ENCODE peak calls at places on chromosomes 3 and 15, in five cellular contexts. L is HuH-7.5, P is globus pallidus, U is pons, R is T-helper 17 cell. C is an unnamed sample.

GRCh38 chr15:68360716-68361115 is 71.2 kb downstream of the ITGA11 start:
- DNase-seq in L (no peak), P (no peak), U (no peak), R (no peak), C (no peak)

GRCh38 chr15:85504739-85505676 is 124.6 kb downstream of the AKAP13 start:
- DNase-seq in L (no peak), P (peak), U (peak), R (no peak), C (peak)

GRCh38 chr15:67080900-67081431 is 15.6 kb downstream of the SMAD3 start:
- DNase-seq in L (no peak), R (no peak), P (peak), U (peak), C (no peak)

GRCh38 chr3:15647629-15648167 is 46.2 kb downstream of the BTD start:
- DNase-seq in R (peak), U (peak), L (no peak), P (no peak), C (no peak)

GRCh38 chr3:34212671-34213070 is 414.2 kb downstream of the PDCD6IP start:
- DNase-seq in P (peak), U (peak), L (no peak), R (no peak), C (no peak)

GRCh38 chr15:62845239-62846126 is 197.1 kb upstream of the TPM1 start:
- DNase-seq in L (no peak), P (no peak), U (no peak), R (no peak), C (no peak)

GRCh38 chr3:99971761-99972160 is 142.5 kb downstream of the FILIP1L start:
- DNase-seq in P (no peak), L (no peak), U (no peak), R (no peak), C (no peak)

GRCh38 chr3:112818289-112818688 is 28.4 kb downstream of the CD200R1L start:
- DNase-seq in R (no peak), U (no peak), P (no peak), L (no peak), C (no peak)

GRCh38 chr3:113268917-113269316 is 57.6 kb downstream of the BOC start:
- DNase-seq in L (no peak), U (no peak), R (no peak), P (no peak), C (no peak)

GRCh38 chr3:111769965-111770364 is 89.1 kb upstream of the PHLDB2 start:
- DNase-seq in L (no peak), P (no peak), U (no peak), R (no peak), C (no peak)

GRCh38 chr15:69697913-69698312 is 245.3 kb downstream of the RPLP1 start:
- DNase-seq in P (peak), U (peak), L (no peak), R (no peak), C (no peak)

GRCh38 chr3:122766430-122766829 is 27.2 kb downstream of the HSPBAP1 start:
- DNase-seq in L (no peak), U (no peak), P (no peak), R (no peak), C (no peak)

GRCh38 chr15:81330351-81331085 is 6.6 kb upstream of the STARD5 start:
- DNase-seq in R (no peak), U (no peak), P (no peak), L (no peak), C (no peak)

GRCh38 chr15:70046716-70047369 is 50.9 kb downstream of the TLE3 start:
- DNase-seq in U (no peak), R (no peak), P (no peak), L (no peak), C (no peak)

GRCh38 chr15:66832679-66833078 is 130.6 kb downstream of the SMAD6 start:
- DNase-seq in U (no peak), L (no peak), R (no peak), P (no peak), C (no peak)

GRCh38 chr15:56919708-56920637 is 1.5 kb downstream of the TCF12 start:
- DNase-seq in P (no peak), U (no peak), L (peak), R (peak), C (no peak)

GRCh38 chr15:38810686-38811085 is 246.1 kb upstream of the RASGRP1 start:
- DNase-seq in R (no peak), L (no peak), U (no peak), P (no peak), C (no peak)

GRCh38 chr15:60788514-60789091 is 309.7 kb upstream of the ICE2 start:
- DNase-seq in P (no peak), L (no peak), R (peak), U (no peak), C (no peak)

GRCh38 chr3:169790687-169791429 is 17.7 kb downstream of the MYNN start:
- DNase-seq in P (no peak), R (no peak), L (no peak), U (no peak), C (no peak)

GRCh38 chr3:20683912-20684311 is 497.9 kb upstream of the SGO1 start:
- DNase-seq in R (no peak), P (no peak), L (no peak), U (no peak), C (no peak)

C was measured in NCI-H1694.